ENCODE peak calls at places on chromosomes 3 and 15, in eight cellular contexts. A is tibial nerve, W is heart left ventricle, R is lower leg skin, G is A549, H is IMR-90, L is GM12878, D is ovary. U is an unnamed sample.

GRCh38 chr3:147507638-147508286 is 98.6 kb downstream of the ZIC1 start:
- DNase-seq in A (no peak), W (no peak), R (peak; percentile 38), G (no peak), H (no peak), L (no peak), D (no peak), U (no peak)

GRCh38 chr3:120093119-120093922 is 926 bp downstream of the GSK3B start:
- DNase-seq in A (no peak), W (no peak), R (no peak), G (peak; percentile 93), H (peak; percentile 85), L (no peak), D (peak; percentile 41), U (no peak)

GRCh38 chr3:179981646-179982045 is 55.1 kb downstream of the PEX5L start:
- DNase-seq in A (no peak), W (no peak), R (no peak), G (no peak), H (no peak), L (no peak), D (no peak), U (no peak)

GRCh38 chr3:61417352-61417751 is 144.0 kb upstream of the PTPRG start:
- DNase-seq in A (no peak), W (no peak), R (peak; percentile 37), G (no peak), H (no peak), L (no peak), D (no peak), U (no peak)

GRCh38 chr15:99054025-99054387 is 46.4 kb upstream of the PGPEP1L start:
- DNase-seq in A (no peak), W (peak; percentile 45), R (no peak), G (no peak), H (peak; percentile 29), L (no peak), D (no peak), U (no peak)

GRCh38 chr3:109325657-109326056 is 9.3 kb upstream of the DPPA2 start:
- DNase-seq in A (no peak), W (no peak), R (no peak), G (no peak), H (no peak), L (no peak), D (no peak), U (no peak)

GRCh38 chr3:48700750-48701405 is 15.2 kb upstream of the NCKIPSD start:
- DNase-seq in A (no peak), W (no peak), R (no peak), G (no peak), H (no peak), L (no peak), D (no peak), U (no peak)

GRCh38 chr3:107899996-107900651 is 190.7 kb downstream of the CD47 start:
- DNase-seq in A (no peak), W (no peak), R (no peak), G (no peak), H (peak; percentile 54), L (no peak), D (no peak), U (no peak)

GRCh38 chr3:172982731-172983364 is 158.2 kb downstream of the SPATA16 start:
- DNase-seq in A (no peak), W (no peak), R (no peak), G (peak; percentile 7), H (no peak), L (no peak), D (no peak), U (no peak)

GRCh38 chr3:123723527-123724168 is 138.8 kb upstream of the HACD2 start:
- DNase-seq in A (no peak), W (peak; percentile 44), R (peak; percentile 50), G (peak; percentile 84), H (peak; percentile 80), L (peak; percentile 27), D (no peak), U (peak; percentile 59)

GRCh38 chr15:41483115-41483514 is 10.6 kb upstream of the ITPKA start:
- DNase-seq in A (no peak), W (no peak), R (no peak), G (no peak), H (no peak), L (peak; percentile 57), D (no peak), U (no peak)

GRCh38 chr3:96370637-96371036 is 443.8 kb upstream of the EPHA6 start:
- DNase-seq in A (no peak), W (no peak), R (no peak), G (no peak), H (no peak), L (no peak), D (no peak), U (no peak)

GRCh38 chr15:58981808-58982475 is 5.5 kb upstream of the RNF111 start:
- DNase-seq in A (no peak), W (no peak), R (no peak), G (no peak), H (no peak), L (no peak), D (no peak), U (no peak)

GRCh38 chr3:79246875-79247274 is 520.9 kb downstream of the ROBO1 start:
- DNase-seq in A (no peak), W (no peak), R (no peak), G (no peak), H (no peak), L (no peak), D (no peak), U (no peak)

GRCh38 chr3:115518100-115518852 is 105.0 kb upstream of the GAP43 start:
- DNase-seq in A (no peak), W (peak; percentile 93), R (peak; percentile 18), G (peak; percentile 14), H (peak; percentile 79), L (no peak), D (no peak), U (peak; percentile 19)

GRCh38 chr3:46966811-46967210 is 9.7 kb downstream of the CCDC12 start:
- DNase-seq in A (no peak), W (no peak), R (no peak), G (no peak), H (no peak), L (no peak), D (no peak), U (no peak)

GRCh38 chr15:63044645-63045437 is 2.3 kb downstream of the TPM1 start:
- DNase-seq in A (no peak), W (peak; percentile 70), R (no peak), G (peak; percentile 67), H (peak; percentile 68), L (no peak), D (no peak), U (no peak)
- TF ChIP-seq POLR2A in A (no peak), W (peak; percentile 10), R (no peak), G (no peak), H (peak; percentile 81), L (no peak), D (no peak), U (no peak)

GRCh38 chr3:13548696-13549512 is at the start of gene FBLN2:
- DNase-seq in A (no peak), W (peak; percentile 51), R (no peak), G (no peak), H (no peak), L (no peak), D (peak; percentile 46), U (no peak)
- TF ChIP-seq POLR2A in A (no peak), W (no peak), R (no peak), G (no peak), H (no peak), L (no peak), D (no peak), U (no peak)

DNA sequence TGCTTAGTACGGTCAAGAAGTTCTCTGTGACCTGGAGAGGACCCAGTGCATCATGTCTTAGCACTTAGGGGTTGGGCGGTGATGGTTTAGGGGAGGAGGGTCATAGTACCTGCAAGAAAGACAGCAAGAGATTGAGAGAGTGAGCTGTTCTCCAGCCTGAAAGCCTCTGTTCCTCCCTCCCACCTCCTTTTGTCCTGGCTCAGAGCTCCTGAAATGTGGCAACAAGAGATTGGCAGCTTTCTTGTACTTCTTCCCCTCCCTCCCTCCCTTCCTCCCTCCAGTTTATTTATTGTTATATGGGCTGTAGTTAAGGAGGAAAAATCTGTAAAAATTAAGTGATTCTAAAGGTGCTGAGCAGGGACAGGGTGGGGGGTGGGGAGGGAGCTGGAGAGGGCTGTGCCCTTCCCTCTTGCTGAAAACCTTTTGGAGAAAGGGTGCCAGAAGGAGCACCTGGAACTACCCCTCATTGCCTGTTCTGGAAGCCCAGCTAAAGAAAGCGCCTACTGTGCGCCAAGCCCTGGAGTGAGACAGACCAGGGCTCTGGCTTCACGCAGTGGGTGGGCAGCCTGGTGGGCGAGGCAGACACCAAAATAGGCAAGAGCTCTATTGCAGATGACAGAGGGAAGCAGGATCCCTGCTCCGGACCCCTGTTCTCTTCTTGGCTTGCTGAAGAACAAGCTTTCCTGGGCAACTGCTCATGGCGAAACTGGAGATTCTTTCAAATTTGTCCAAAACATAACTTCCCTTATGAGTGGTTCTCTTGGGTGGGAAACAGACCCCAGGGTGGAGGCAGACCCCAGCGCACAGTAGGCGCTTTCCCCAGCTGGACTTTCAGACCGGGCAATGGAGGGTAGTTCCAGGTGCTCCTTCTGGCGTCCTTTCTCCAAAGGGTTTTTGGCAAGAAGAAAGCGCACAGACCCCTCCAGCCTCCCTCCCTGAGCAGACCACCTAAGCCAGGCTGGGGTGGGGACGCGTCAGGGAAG is 35.6 kb downstream of the LINGO1 start:
- DNase-seq in A (no peak), W (no peak), R (no peak), G (no peak), H (no peak), L (no peak), D (no peak), U (no peak)
- TF ChIP-seq POLR2A in A (no peak), W (no peak), R (no peak), G (no peak), H (no peak), L (no peak), D (no peak), U (no peak)

GRCh38 chr15:68256675-68257450 is 20.7 kb upstream of the FEM1B start:
- DNase-seq in A (peak; percentile 90), W (peak; percentile 89), R (peak; percentile 93), G (peak; percentile 90), H (peak; percentile 68), L (no peak), D (peak; percentile 94), U (no peak)
- TF ChIP-seq POLR2A in A (peak; percentile 96), W (no peak), R (no peak), G (peak; percentile 21), H (no peak), L (no peak), D (peak; percentile 93), U (no peak)